ENCODE peak calls at places on chromosomes 12 and 14, in nine cellular contexts. V is DMS 273 treated with DMSO at 0.1 percent for 48 hours; N is HT1080; R is glutamatergic neuron; L is cardiac fibroblast; I is AG10803; H is mammary epithelial cell; P is left ventricle myocardium superior; F is stimulated activated CD4-positive, alpha-beta T cell treated with anti-CD3 and anti-CD28 coated beads, Interleukin-1b, Interleukin-23, amount 100 ng/mL, for 1 hour. Z is an unnamed sample.

GRCh38 chr14:99098199-99098598 is 173.8 kb downstream of the BCL11B start:
- DNase-seq in P (no peak), R (no peak), L (no peak), F (no peak), N (no peak), I (no peak), V (no peak), H (no peak), Z (no peak)

GRCh38 chr14:96080571-96080970 is 41.4 kb downstream of the C14orf132 start:
- DNase-seq in R (no peak), I (no peak), P (no peak), H (no peak), N (no peak), V (no peak), F (no peak), L (no peak), Z (no peak)

GRCh38 chr14:35827678-35828472 is 1.7 kb downstream of the BRMS1L start:
- DNase-seq in N (no peak), V (no peak), P (no peak), I (no peak), H (no peak), R (no peak), L (no peak), F (no peak), Z (no peak)

GRCh38 chr12:123889848-123890535 is 82.6 kb downstream of the CCDC92 start:
- DNase-seq in H (no peak), N (peak; percentile 18), L (no peak), R (no peak), P (no peak), I (no peak), V (no peak), F (no peak), Z (no peak)

GRCh38 chr14:55386037-55386798 is 25.4 kb downstream of the ATG14 start:
- DNase-seq in F (no peak), N (no peak), V (no peak), R (no peak), P (no peak), H (no peak), L (no peak), I (no peak), Z (no peak)

GRCh38 chr12:89571481-89572190 is 45.8 kb upstream of the POC1B start:
- DNase-seq in I (peak; percentile 96), V (no peak), H (peak; percentile 43), L (peak; percentile 61), P (no peak), F (no peak), R (no peak), N (peak; percentile 56), Z (no peak)

GRCh38 chr12:12072064-12072760 is 1.5 kb downstream of the BCL2L14 start:
- DNase-seq in N (no peak), P (no peak), H (no peak), I (no peak), F (no peak), L (no peak), R (no peak), V (no peak), Z (no peak)

GRCh38 chr12:114913871-114914801 is 230.2 kb upstream of the TBX3 start:
- DNase-seq in P (no peak), I (peak; percentile 69), R (no peak), L (no peak), F (no peak), H (peak; percentile 77), V (no peak), N (peak; percentile 56), Z (peak; percentile 3)

GRCh38 chr14:101972126-101972785 is 7.9 kb downstream of the DYNC1H1 start:
- DNase-seq in F (no peak), H (peak; percentile 99), L (peak; percentile 98), P (peak; percentile 77), N (peak; percentile 100), R (peak; percentile 57), I (peak; percentile 99), V (peak; percentile 75), Z (no peak)

GRCh38 chr14:65345264-65345663 is 67.3 kb upstream of the FUT8 start:
- DNase-seq in F (no peak), H (no peak), L (no peak), N (no peak), V (no peak), R (no peak), P (no peak), I (no peak), Z (no peak)

GRCh38 chr14:103031956-103032355 is 25.4 kb downstream of the CDC42BPB start:
- DNase-seq in R (peak; percentile 55), N (no peak), H (no peak), F (no peak), P (no peak), I (peak; percentile 11), L (no peak), V (no peak), Z (no peak)

GRCh38 chr12:49553512-49554088 is 14.3 kb downstream of the MCRS1 start:
- DNase-seq in L (peak; percentile 29), F (no peak), I (no peak), H (peak; percentile 48), P (no peak), N (peak; percentile 49), V (peak; percentile 17), R (no peak), Z (no peak)

GRCh38 chr14:84237881-84238280 is 1292.1 kb upstream of the FLRT2 start:
- DNase-seq in I (no peak), R (no peak), H (no peak), P (no peak), N (peak; percentile 12), V (no peak), F (no peak), L (peak; percentile 8), Z (no peak)

GRCh38 chr14:93928184-93929047 is 1.3 kb downstream of the FAM181A start:
- DNase-seq in H (no peak), L (no peak), P (no peak), N (no peak), I (no peak), R (no peak), V (no peak), F (no peak), Z (no peak)

GRCh38 chr12:31732926-31733548 is 4.2 kb upstream of the AMN1 start:
- DNase-seq in I (peak; percentile 75), L (peak; percentile 75), R (no peak), V (no peak), H (peak; percentile 99), P (no peak), F (no peak), N (peak; percentile 96), Z (no peak)

GRCh38 chr12:106750524-106750923 is 24.0 kb upstream of the RIC8B start:
- DNase-seq in P (no peak), V (no peak), F (no peak), L (no peak), R (no peak), N (peak; percentile 15), I (no peak), H (no peak), Z (no peak)

GRCh38 chr12:38886064-38886463 is 19.3 kb downstream of the CPNE8 start:
- DNase-seq in H (peak; percentile 83), P (peak; percentile 61), V (no peak), I (peak; percentile 41), N (peak; percentile 70), F (no peak), R (no peak), L (peak; percentile 47), Z (no peak)

GRCh38 chr12:116771651-116772050 is 33.5 kb downstream of the RNFT2 start:
- DNase-seq in V (no peak), I (no peak), R (no peak), F (no peak), N (peak; percentile 79), L (no peak), P (no peak), H (peak; percentile 29), Z (no peak)

GRCh38 chr12:89817501-89818226 is 109.0 kb upstream of the ATP2B1 start:
- DNase-seq in N (no peak), V (no peak), H (no peak), R (no peak), P (no peak), F (no peak), I (no peak), L (no peak), Z (no peak)

GRCh38 chr12:8644345-8645248 is 18.0 kb downstream of the MFAP5 start:
- DNase-seq in I (no peak), H (peak; percentile 68), V (no peak), P (no peak), R (no peak), N (no peak), L (no peak), F (no peak), Z (no peak)

Z was measured in neuronal stem cell.